ENCODE peak calls at places on chromosomes 11 and 22, in seven cellular contexts. L, B, J, R, H, N and O are unnamed samples.

GRCh38 chr11:9906043-9906791 is 242.3 kb downstream of the SWAP70 start:
- DNase-seq in L (no peak), B (no peak), J (no peak), R (no peak), H (no peak), N (no peak), O (no peak)

GRCh38 chr22:42879371-42880021 is 22.4 kb upstream of the ARFGAP3 start:
- DNase-seq in L (no peak), B (no peak), J (no peak), R (no peak), H (peak; percentile 56), N (no peak), O (no peak)

GRCh38 chr11:96001037-96001436 is 77.1 kb upstream of the MTMR2 start:
- DNase-seq in L (no peak), B (no peak), J (no peak), R (peak; percentile 0), H (no peak), N (no peak), O (no peak)

GRCh38 chr11:46315033-46315738 is 32.1 kb upstream of the DGKZ start:
- DNase-seq in L (peak; percentile 79), B (peak; percentile 86), J (peak; percentile 67), R (no peak), H (peak; percentile 48), N (peak; percentile 83), O (no peak)

GRCh38 chr11:86484164-86484794 is 109.6 kb downstream of the CCDC81 start:
- DNase-seq in L (no peak), B (no peak), J (no peak), R (peak; percentile 44), H (no peak), N (no peak), O (no peak)

GRCh38 chr11:115721309-115722007 is 217.2 kb upstream of the CADM1 start:
- DNase-seq in L (no peak), B (no peak), J (no peak), R (no peak), H (peak; percentile 18), N (no peak), O (no peak)

GRCh38 chr11:87454246-87454645 is 416.5 kb downstream of the TMEM135 start:
- DNase-seq in L (peak; percentile 65), B (no peak), J (no peak), R (no peak), H (no peak), N (no peak), O (no peak)

GRCh38 chr11:129574431-129574830 is 198.8 kb downstream of the BARX2 start:
- DNase-seq in L (no peak), B (no peak), J (no peak), R (no peak), H (no peak), N (no peak), O (no peak)

GRCh38 chr11:2698386-2699184 is 1.2 kb downstream of the KCNQ1OT1 start:
- DNase-seq in L (no peak), B (no peak), J (no peak), R (no peak), H (no peak), N (no peak), O (no peak)

GRCh38 chr11:75508051-75508561 is 17.6 kb downstream of the GDPD5 start:
- DNase-seq in L (peak; percentile 50), B (no peak), J (peak; percentile 48), R (no peak), H (no peak), N (no peak), O (no peak)